ENCODE peak calls at places on chromosomes 6 and 20, in nine cellular contexts. D is tibial nerve, S is left ventricle myocardium inferior, E is AG04449, U is fibroblast of pulmonary artery, Y is cardiac fibroblast, V is adrenal gland, L is upper lobe of right lung, A is fibroblast of lung. X is an unnamed sample.

GRCh38 chr6:163808231-163808630 is 393.7 kb downstream of the QKI start:
- DNase-seq in D (no peak), E (no peak), S (no peak), L (no peak), U (no peak), A (no peak), Y (no peak), V (no peak), X (no peak)

GRCh38 chr20:53652090-53652858 is 58.6 kb upstream of the ZNF217 start:
- DNase-seq in Y (peak; percentile 24), A (no peak), D (no peak), E (no peak), U (no peak), L (no peak), V (no peak), S (no peak), X (no peak)

GRCh38 chr20:54167909-54168872 is 5.6 kb downstream of the CYP24A1 start:
- DNase-seq in D (no peak), U (peak; percentile 38), E (no peak), S (no peak), A (peak; percentile 34), L (no peak), V (no peak), Y (peak; percentile 55), X (no peak)

GRCh38 chr20:57840066-57840465 is 130.3 kb upstream of the PMEPA1 start:
- DNase-seq in L (no peak), U (no peak), A (peak; percentile 19), S (no peak), D (no peak), Y (no peak), V (no peak), E (no peak), X (no peak)

GRCh38 chr6:20170455-20171148 is 41.7 kb downstream of the MBOAT1 start:
- DNase-seq in U (no peak), V (no peak), D (no peak), S (no peak), A (no peak), L (no peak), Y (no peak), E (no peak), X (no peak)

GRCh38 chr20:1431158-1431557 is 35.5 kb downstream of the NSFL1C start:
- DNase-seq in V (no peak), S (no peak), E (no peak), D (no peak), A (no peak), Y (no peak), U (no peak), L (no peak), X (no peak)

GRCh38 chr6:41941280-41942044 is at the start of gene CCND3:
- DNase-seq in D (peak; percentile 83), E (no peak), A (peak; percentile 93), Y (peak; percentile 90), V (peak; percentile 96), L (peak; percentile 97), U (peak; percentile 91), S (peak; percentile 96), X (peak; percentile 61)

GRCh38 chr6:20092071-20092566 is 120.2 kb downstream of the MBOAT1 start:
- DNase-seq in S (no peak), Y (peak; percentile 71), L (no peak), E (peak; percentile 4), V (peak; percentile 4), A (peak; percentile 42), U (peak; percentile 73), D (peak; percentile 48), X (no peak)

GRCh38 chr20:41408986-41409385 is 42.4 kb upstream of the EMILIN3 start:
- DNase-seq in Y (no peak), D (no peak), S (no peak), L (no peak), E (no peak), A (peak; percentile 15), V (no peak), U (no peak), X (no peak)

GRCh38 chr6:29529956-29530355 is 29.6 kb downstream of the UBD start:
- DNase-seq in D (no peak), S (no peak), A (no peak), V (no peak), U (no peak), E (no peak), Y (no peak), L (no peak), X (no peak)

GRCh38 chr20:23399568-23400241 is 21.6 kb downstream of the NAPB start:
- DNase-seq in A (peak; percentile 86), Y (peak; percentile 54), S (no peak), V (peak; percentile 20), E (no peak), U (peak; percentile 45), D (no peak), L (no peak), X (no peak)

GRCh38 chr20:58981564-58982364 is 708 bp downstream of the NELFCD start:
- DNase-seq in U (peak; percentile 19), E (no peak), S (no peak), V (no peak), L (no peak), A (no peak), Y (peak; percentile 33), D (no peak), X (no peak)

GRCh38 chr6:108074057-108074358 is 533 bp downstream of the OSTM1 start:
- DNase-seq in S (no peak), U (no peak), L (no peak), V (no peak), Y (no peak), E (no peak), A (no peak), D (no peak), X (no peak)

GRCh38 chr20:15378151-15378550 is 1040.7 kb upstream of the FLRT3 start:
- DNase-seq in V (no peak), S (no peak), Y (no peak), U (no peak), A (no peak), E (no peak), L (no peak), D (no peak), X (no peak)

GRCh38 chr6:128659878-128660622 is 139.7 kb upstream of the PTPRK start:
- DNase-seq in L (no peak), E (no peak), D (no peak), U (no peak), V (no peak), A (peak; percentile 27), Y (peak; percentile 6), S (no peak), X (no peak)

GRCh38 chr6:158545043-158545966 is 14.6 kb upstream of the TMEM181 start:
- DNase-seq in A (no peak), S (no peak), U (no peak), L (peak; percentile 45), D (no peak), Y (no peak), E (no peak), V (no peak), X (no peak)

GRCh38 chr6:19869464-19869863 is 32.3 kb downstream of the ID4 start:
- DNase-seq in Y (no peak), L (no peak), D (no peak), E (no peak), U (no peak), A (no peak), V (no peak), S (no peak), X (no peak)

GRCh38 chr6:150280703-150281102 is 88.1 kb upstream of the IYD start:
- DNase-seq in S (no peak), L (no peak), V (no peak), U (no peak), A (no peak), D (no peak), Y (no peak), E (no peak), X (no peak)

GRCh38 chr6:109453156-109453555 is 2.4 kb downstream of the MICAL1 start:
- DNase-seq in A (no peak), V (no peak), E (no peak), L (no peak), Y (no peak), U (no peak), S (no peak), D (no peak), X (no peak)
- H3K4me3 ChIP-seq in A (no peak overlapping the region), V (no peak overlapping the region), E (peak overlapping the region; percentile 92), L (no peak overlapping the region), Y (no peak overlapping the region), U (no peak overlapping the region), S (no peak overlapping the region), D (no peak overlapping the region), X (no peak overlapping the region)

GRCh38 chr6:11912420-11912819 is 99.7 kb upstream of the HIVEP1 start:
- DNase-seq in A (no peak), E (no peak), U (no peak), D (no peak), S (no peak), V (no peak), Y (peak; percentile 29), L (no peak), X (no peak)
- TF ChIP-seq CTCF in A (no peak), E (no peak), U (no peak), D (no peak), S (no peak), V (peak; percentile 19), Y (peak; percentile 8), L (peak; percentile 22), X (no peak)

GRCh38 chr6:31352497-31353368 is 4.2 kb downstream of the HLA-B start:
- DNase-seq in V (no peak), S (no peak), D (no peak), A (no peak), U (no peak), L (no peak), E (no peak), Y (no peak), X (no peak)
- H3K4me3 ChIP-seq in V (no peak overlapping the region), S (no peak overlapping the region), D (no peak overlapping the region), A (no peak overlapping the region), U (no peak overlapping the region), L (no peak overlapping the region), E (no peak overlapping the region), Y (no peak overlapping the region), X (no peak overlapping the region)

GRCh38 chr6:40779399-40779798 is 192.2 kb upstream of the LRFN2 start:
- DNase-seq in E (peak; percentile 14), L (no peak), V (no peak), A (peak; percentile 70), Y (peak; percentile 35), S (no peak), D (no peak), U (peak; percentile 30), X (no peak)

GRCh38 chr6:40780626-40781025 is 193.5 kb upstream of the LRFN2 start:
- DNase-seq in E (no peak), U (no peak), L (no peak), V (no peak), S (no peak), Y (no peak), A (no peak), D (no peak), X (no peak)

GRCh38 chr6:40778918-40779317 is 191.8 kb upstream of the LRFN2 start:
- DNase-seq in L (no peak), S (no peak), Y (no peak), E (no peak), U (no peak), D (no peak), V (no peak), A (no peak), X (no peak)

GRCh38 chr6:40778186-40778585 is 191.0 kb upstream of the LRFN2 start:
- DNase-seq in A (peak; percentile 40), E (no peak), D (no peak), U (peak; percentile 7), S (no peak), Y (peak; percentile 2), V (no peak), L (no peak), X (no peak)

DNA sequence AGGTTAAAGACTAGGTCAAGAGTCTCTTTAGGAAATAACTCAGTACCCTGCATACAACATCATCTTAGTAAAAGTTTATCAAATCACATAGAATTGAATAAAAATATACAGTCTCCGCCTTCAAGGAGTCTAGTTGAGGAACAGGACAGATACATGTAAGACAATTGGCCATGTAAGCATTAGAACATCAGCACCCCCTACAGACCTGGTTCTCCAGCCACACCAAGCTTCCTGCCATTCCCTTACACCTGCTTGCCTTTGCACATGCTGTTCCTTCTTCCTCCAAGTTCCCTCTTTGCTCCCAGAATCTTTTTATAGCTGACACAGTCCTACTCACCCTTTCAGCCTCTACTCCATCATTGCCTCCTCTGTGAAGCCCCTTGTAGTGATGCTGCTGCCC is 187.8 kb upstream of the LRFN2 start:
- DNase-seq in L (no peak), S (no peak), V (no peak), E (no peak), Y (no peak), A (no peak), D (no peak), U (no peak), X (no peak)
- TF ChIP-seq CTCF in L (no peak), S (no peak), V (no peak), E (no peak), Y (no peak), A (no peak), D (no peak), U (no peak), X (no peak)

X was measured in retinal pigment epithelial cell.